ENCODE peak calls at places on chromosome 5, in eight cellular contexts. Q is fibroblast of mammary gland, J is activated B cell treated with CpG ODN at 0.5 μM for 24 hours, D is OCI-LY7, A is uterus, E is HepG2, T is astrocyte of the spinal cord, B is fibroblast of lung. I is an unnamed sample.

GRCh38 chr5:126811515-126812198 is 34.7 kb downstream of the LMNB1 start:
- DNase-seq in Q (peak), J (no peak), D (no peak), A (no peak), E (no peak), T (peak), B (peak), I (no peak)

GRCh38 chr5:13328316-13328715 is 616.2 kb downstream of the DNAH5 start:
- DNase-seq in Q (no peak), J (no peak), D (no peak), A (no peak), E (no peak), T (no peak), B (peak), I (no peak)

GRCh38 chr5:52989781-52990530 is 804 bp downstream of the ITGA2 start:
- DNase-seq in Q (peak), J (no peak), D (no peak), A (peak), E (no peak), T (peak), B (peak), I (peak)

GRCh38 chr5:151022511-151023018 is 2.2 kb downstream of the GPX3 start:
- DNase-seq in Q (peak), J (no peak), D (no peak), A (no peak), E (no peak), T (peak), B (peak), I (no peak)

GRCh38 chr5:40945111-40945510 is 35.8 kb downstream of the C7 start:
- DNase-seq in Q (no peak), J (no peak), D (no peak), A (no peak), E (no peak), T (no peak), B (no peak), I (no peak)

GRCh38 chr5:2291146-2291840 is 408.6 kb upstream of the IRX4 start:
- DNase-seq in Q (no peak), J (no peak), D (no peak), A (no peak), E (no peak), T (no peak), B (no peak), I (no peak)

GRCh38 chr5:143418140-143418866 is 14.8 kb upstream of the NR3C1 start:
- DNase-seq in Q (no peak), J (no peak), D (no peak), A (no peak), E (peak), T (no peak), B (no peak), I (no peak)

GRCh38 chr5:16754621-16755020 is 137.8 kb upstream of the RETREG1 start:
- DNase-seq in Q (no peak), J (no peak), D (no peak), A (no peak), E (no peak), T (no peak), B (peak), I (no peak)

GRCh38 chr5:61496406-61497307 is 164.6 kb downstream of the ZSWIM6 start:
- DNase-seq in Q (peak), J (no peak), D (no peak), A (no peak), E (no peak), T (no peak), B (peak), I (no peak)

GRCh38 chr5:177486256-177486655 is 11.1 kb downstream of the PDLIM7 start:
- DNase-seq in Q (no peak), J (no peak), D (no peak), A (no peak), E (no peak), T (no peak), B (no peak), I (no peak)

GRCh38 chr5:168978015-168978414 is 322.9 kb downstream of the SLIT3 start:
- DNase-seq in Q (peak), J (no peak), D (no peak), A (no peak), E (no peak), T (peak), B (peak), I (no peak)

GRCh38 chr5:75138674-75139073 is 86.3 kb upstream of the GCNT4 start:
- DNase-seq in Q (no peak), J (no peak), D (no peak), A (no peak), E (no peak), T (no peak), B (no peak), I (no peak)

GRCh38 chr5:160802567-160802966 is 49.4 kb downstream of the ATP10B start:
- DNase-seq in Q (peak), J (no peak), D (no peak), A (no peak), E (no peak), T (no peak), B (no peak), I (no peak)

GRCh38 chr5:167861134-167861930 is 430.1 kb upstream of the WWC1 start:
- DNase-seq in Q (peak), J (no peak), D (peak), A (no peak), E (no peak), T (peak), B (no peak), I (no peak)

GRCh38 chr5:174317261-174317894 is 271.9 kb downstream of the NSG2 start:
- DNase-seq in Q (peak), J (no peak), D (peak), A (no peak), E (peak), T (peak), B (peak), I (no peak)

GRCh38 chr5:144332265-144332664 is 161.6 kb downstream of the KCTD16 start:
- DNase-seq in Q (no peak), J (no peak), D (peak), A (no peak), E (no peak), T (no peak), B (no peak), I (no peak)

GRCh38 chr5:141476132-141476909 is 555 bp downstream of the PCDHGC3 start:
- DNase-seq in Q (peak), J (no peak), D (peak), A (peak), E (no peak), T (peak), B (peak), I (peak)

GRCh38 chr5:68353624-68354023 is 138.1 kb downstream of the PIK3R1 start:
- DNase-seq in Q (peak), J (no peak), D (no peak), A (no peak), E (no peak), T (no peak), B (peak), I (no peak)

GRCh38 chr5:146726891-146727290 is 151.7 kb downstream of the PPP2R2B start:
- DNase-seq in Q (no peak), J (no peak), D (no peak), A (no peak), E (no peak), T (no peak), B (no peak), I (no peak)

GRCh38 chr5:92909545-92909962 is 671.5 kb downstream of the NR2F1-AS1 start:
- DNase-seq in Q (no peak), J (no peak), D (peak), A (no peak), E (peak), T (peak), B (peak), I (no peak)

GRCh38 chr5:138809391-138809790 is 56.2 kb downstream of the CTNNA1 start:
- DNase-seq in Q (no peak), J (no peak), D (no peak), A (no peak), E (no peak), T (no peak), B (peak), I (no peak)

GRCh38 chr5:24065786-24066185 is 558.4 kb downstream of the PRDM9 start:
- DNase-seq in Q (no peak), J (no peak), D (no peak), A (no peak), E (no peak), T (no peak), B (no peak), I (no peak)

GRCh38 chr5:67807116-67807888 is 408.3 kb upstream of the PIK3R1 start:
- DNase-seq in Q (no peak), J (no peak), D (no peak), A (no peak), E (no peak), T (no peak), B (peak), I (no peak)

GRCh38 chr5:119682372-119682771 is 53.0 kb downstream of the FAM170A start:
- DNase-seq in Q (no peak), J (no peak), D (no peak), A (no peak), E (no peak), T (no peak), B (no peak), I (no peak)

GRCh38 chr5:176803027-176803942 is 7.1 kb upstream of the UNC5A start:
- DNase-seq in Q (no peak), J (no peak), D (no peak), A (no peak), E (no peak), T (no peak), B (no peak), I (no peak)

GRCh38 chr5:171808951-171809350 is 23.3 kb downstream of the SMIM23 start:
- DNase-seq in Q (peak), J (no peak), D (no peak), A (no peak), E (no peak), T (peak), B (peak), I (no peak)

DNA sequence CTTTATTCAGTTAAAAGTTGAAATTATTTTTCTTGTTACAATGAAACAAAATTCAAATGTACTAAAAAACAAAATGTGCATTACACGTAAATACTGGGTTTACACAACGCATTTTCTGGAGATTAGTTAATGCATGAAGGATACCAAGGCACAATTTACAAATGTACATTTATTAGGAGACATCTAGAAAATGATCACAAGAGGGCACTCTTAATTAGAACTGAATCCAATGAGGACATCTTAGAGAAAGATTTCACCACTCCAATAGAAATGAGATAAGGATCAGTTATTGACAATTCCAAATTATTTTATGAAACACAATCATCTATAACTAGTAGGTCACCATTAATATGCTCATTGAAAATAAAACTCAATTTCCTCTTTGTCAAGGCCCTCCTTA is 36.6 kb upstream of the CDH12 start:
- DNase-seq in Q (no peak), J (no peak), D (no peak), A (no peak), E (no peak), T (no peak), B (no peak), I (no peak)
- TF ChIP-seq CTCF in Q (no peak), J (no peak), D (peak), A (no peak), E (no peak), T (no peak), B (no peak), I (no peak)

GRCh38 chr5:157828949-157829639 is 29.9 kb downstream of the CLINT1 start:
- DNase-seq in Q (peak), J (no peak), D (no peak), A (no peak), E (no peak), T (no peak), B (no peak), I (no peak)
- TF ChIP-seq CTCF in Q (peak), J (no peak), D (peak), A (no peak), E (peak), T (peak), B (no peak), I (peak)

DNA sequence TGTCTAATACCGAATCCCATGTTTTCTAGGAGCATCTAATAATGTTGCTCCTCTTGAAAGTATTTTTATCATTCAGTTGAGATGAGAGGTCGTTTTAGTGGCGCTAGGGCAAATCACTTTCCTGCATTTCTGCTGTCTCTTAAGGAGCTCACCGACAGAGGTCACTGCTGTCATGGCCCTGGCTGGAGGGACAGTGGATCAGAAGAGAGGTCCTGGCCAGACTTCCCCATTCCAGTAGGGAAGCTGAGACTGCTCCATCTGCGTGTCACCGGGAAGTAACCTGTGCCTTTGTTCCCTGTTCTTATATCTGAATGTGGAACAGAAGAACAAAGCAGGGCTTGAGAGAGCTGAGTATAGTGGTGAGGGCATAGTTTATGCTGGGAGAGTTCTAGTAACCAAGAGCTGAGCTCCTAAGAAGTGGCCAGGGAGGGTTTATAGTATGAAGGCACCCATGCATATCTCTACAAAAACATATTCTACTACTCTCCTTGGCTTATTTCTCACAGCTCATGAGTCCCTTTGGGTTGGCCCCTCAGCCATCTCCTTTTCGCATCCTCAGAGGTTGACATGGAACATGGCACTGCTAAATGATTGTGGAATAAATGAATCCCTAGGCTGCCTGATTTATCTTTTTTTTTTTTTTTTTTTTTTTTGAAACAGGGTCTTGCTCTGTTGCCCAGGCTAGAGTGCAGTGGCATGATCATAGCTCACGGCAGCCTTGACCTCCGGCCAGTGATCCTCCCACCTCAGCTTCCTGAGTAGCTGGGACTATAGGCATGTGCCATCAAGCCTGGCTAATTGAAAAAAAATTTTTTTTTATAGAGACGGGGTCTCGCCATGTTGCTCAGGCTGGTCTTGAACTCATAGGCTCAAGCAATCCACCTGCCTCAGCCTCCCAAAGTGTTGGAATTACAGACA is 27.2 kb downstream of the ATP6V0E1 start:
- DNase-seq in Q (peak), J (no peak), D (no peak), A (no peak), E (peak), T (no peak), B (peak), I (peak)
- TF ChIP-seq CTCF in Q (peak), J (no peak), D (no peak), A (peak), E (peak), T (peak), B (peak), I (peak)

GRCh38 chr5:69416180-69416579 is 1.3 kb downstream of the MARVELD2 start:
- DNase-seq in Q (no peak), J (no peak), D (no peak), A (no peak), E (no peak), T (no peak), B (no peak), I (no peak)

GRCh38 chr5:69418559-69418958 is 3.6 kb downstream of the MARVELD2 start:
- DNase-seq in Q (no peak), J (no peak), D (no peak), A (no peak), E (no peak), T (no peak), B (no peak), I (no peak)

GRCh38 chr5:69415584-69415958 is 655 bp downstream of the MARVELD2 start:
- DNase-seq in Q (no peak), J (no peak), D (no peak), A (no peak), E (peak), T (no peak), B (no peak), I (no peak)

GRCh38 chr5:69416699-69417098 is 1.8 kb downstream of the MARVELD2 start:
- DNase-seq in Q (no peak), J (no peak), D (no peak), A (no peak), E (no peak), T (no peak), B (no peak), I (no peak)

DNA sequence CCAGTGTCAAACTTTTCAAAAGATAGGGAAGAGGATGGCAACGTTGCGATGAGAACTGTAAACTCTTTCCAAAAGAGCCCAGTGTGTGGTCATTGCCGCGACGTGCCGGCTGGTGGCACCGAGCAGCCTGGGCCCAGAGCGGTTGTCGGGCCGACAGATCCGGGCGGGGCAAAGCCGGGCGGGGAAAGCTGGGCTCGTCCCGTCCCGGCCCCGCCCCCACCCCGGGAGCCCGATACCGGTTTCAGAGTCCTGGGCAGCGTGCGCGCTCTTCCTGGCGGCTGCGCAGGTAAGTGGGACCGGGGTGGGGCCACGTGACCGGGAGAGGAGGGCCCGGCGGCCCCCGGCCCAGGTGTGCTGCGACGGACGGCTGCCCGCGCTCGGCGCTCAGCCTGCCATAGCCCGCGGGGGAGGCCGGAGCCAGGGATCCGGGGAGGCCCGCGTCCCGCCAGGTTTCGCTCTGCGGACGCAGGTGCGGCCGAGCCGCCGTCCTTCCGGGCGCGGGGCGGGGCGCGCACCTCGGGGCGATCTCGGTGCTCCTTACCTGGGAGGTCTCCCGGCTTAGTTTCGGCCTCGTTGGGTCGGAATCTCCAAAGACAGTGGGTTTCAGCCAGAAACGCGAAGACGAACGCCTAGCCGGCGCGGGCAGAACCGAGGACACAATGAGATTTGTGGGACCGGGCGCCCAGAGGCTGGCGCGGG is at the start of gene MARVELD2:
- DNase-seq in Q (no peak), J (peak), D (no peak), A (peak), E (peak), T (peak), B (peak), I (peak)
- TF ChIP-seq CTCF in Q (no peak), J (no peak), D (no peak), A (no peak), E (peak), T (peak), B (peak), I (no peak)

GRCh38 chr5:54905942-54906537 is 79.4 kb downstream of the ESM1 start:
- DNase-seq in Q (peak), J (no peak), D (peak), A (peak), E (peak), T (peak), B (peak), I (peak)

GRCh38 chr5:54905246-54905770 is 80.1 kb downstream of the ESM1 start:
- DNase-seq in Q (peak), J (no peak), D (no peak), A (no peak), E (no peak), T (no peak), B (peak), I (no peak)

GRCh38 chr5:54902817-54903473 is 82.4 kb downstream of the ESM1 start:
- DNase-seq in Q (peak), J (no peak), D (peak), A (no peak), E (no peak), T (peak), B (peak), I (no peak)

GRCh38 chr5:54900906-54901725 is 84.3 kb downstream of the ESM1 start:
- DNase-seq in Q (peak), J (no peak), D (no peak), A (peak), E (no peak), T (peak), B (peak), I (peak)

DNA sequence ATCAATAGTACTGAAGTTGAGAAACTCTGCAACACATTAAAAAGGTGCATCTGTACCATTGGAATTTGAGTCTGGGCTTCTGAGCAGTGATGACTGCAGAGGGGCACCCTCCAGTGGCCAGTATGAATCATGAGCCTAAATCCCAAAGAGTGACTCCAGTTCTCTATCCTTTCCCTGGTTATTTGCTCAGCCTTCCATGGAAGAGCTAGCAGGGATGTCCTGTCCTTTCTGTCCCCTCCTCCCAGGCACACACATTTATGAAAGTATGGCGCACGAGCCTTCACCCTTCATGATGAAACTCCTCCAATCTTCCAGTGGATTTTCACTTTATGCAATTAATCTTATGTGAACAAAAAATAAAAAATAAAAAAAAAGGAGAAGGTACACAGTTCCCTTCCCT is 81.0 kb downstream of the ESM1 start:
- DNase-seq in Q (peak), J (no peak), D (no peak), A (no peak), E (peak), T (peak), B (peak), I (no peak)
- TF ChIP-seq CTCF in Q (peak), J (no peak), D (peak), A (no peak), E (peak), T (peak), B (peak), I (no peak)

DNA sequence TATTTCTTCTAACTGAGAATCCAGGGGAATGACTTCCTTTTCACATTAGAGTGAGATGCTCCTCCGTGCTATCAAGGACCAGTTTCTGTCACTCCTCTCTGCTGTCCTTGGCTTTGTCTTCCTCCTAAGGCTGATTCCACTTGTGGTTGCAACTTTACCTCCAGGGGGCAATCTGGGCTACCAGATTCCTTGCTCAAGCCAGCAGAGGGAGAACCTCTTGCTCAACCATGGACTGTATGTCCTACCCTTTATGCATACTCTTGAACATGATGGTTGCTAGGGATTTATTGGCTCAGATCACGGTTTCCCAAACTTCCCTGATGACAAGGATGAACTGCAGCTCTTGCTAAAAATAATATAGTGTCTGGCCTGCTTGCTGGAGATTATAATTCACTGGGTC is 24.0 kb downstream of the NNT start:
- DNase-seq in Q (peak), J (no peak), D (peak), A (peak), E (peak), T (peak), B (peak), I (peak)
- TF ChIP-seq CTCF in Q (peak), J (no peak), D (peak), A (no peak), E (peak), T (peak), B (peak), I (peak)

GRCh38 chr5:58314356-58315045 is 145.4 kb downstream of the PLK2 start:
- DNase-seq in Q (no peak), J (no peak), D (no peak), A (no peak), E (no peak), T (no peak), B (peak), I (no peak)

GRCh38 chr5:58317009-58317408 is 142.9 kb downstream of the PLK2 start:
- DNase-seq in Q (no peak), J (no peak), D (no peak), A (no peak), E (no peak), T (no peak), B (no peak), I (no peak)

GRCh38 chr5:58315794-58316193 is 144.1 kb downstream of the PLK2 start:
- DNase-seq in Q (no peak), J (no peak), D (no peak), A (no peak), E (no peak), T (no peak), B (no peak), I (no peak)

GRCh38 chr5:58318468-58318867 is 141.4 kb downstream of the PLK2 start:
- DNase-seq in Q (peak), J (no peak), D (no peak), A (no peak), E (no peak), T (peak), B (peak), I (no peak)

GRCh38 chr5:58317808-58318207 is 142.1 kb downstream of the PLK2 start:
- DNase-seq in Q (no peak), J (no peak), D (no peak), A (no peak), E (no peak), T (no peak), B (peak), I (no peak)
- TF ChIP-seq CTCF in Q (no peak), J (no peak), D (no peak), A (no peak), E (no peak), T (no peak), B (no peak), I (no peak)